ENCODE peak calls at places on chromosomes 12 and 14, in six cellular contexts. K is GM12878, F is IMR-90, T is A549, Q is K562, N is HepG2. J is an unnamed sample.

GRCh38 chr12:123237646-123238329 is 4.6 kb downstream of the MTRFR start:
- DNase-seq in K (peak), F (peak), T (peak), Q (peak), N (peak), J (peak)

GRCh38 chr14:76486251-76486743 is 110.4 kb downstream of the ESRRB start:
- DNase-seq in K (no peak), F (no peak), T (no peak), Q (no peak), N (no peak), J (peak)

GRCh38 chr14:43359317-43359716 is 1147.8 kb downstream of the FSCB start:
- DNase-seq in K (no peak), F (no peak), T (no peak), Q (no peak), N (no peak), J (no peak)

GRCh38 chr14:89485264-89485663 is 68.2 kb upstream of the FOXN3 start:
- DNase-seq in K (no peak), F (no peak), T (no peak), Q (no peak), N (no peak), J (no peak)

GRCh38 chr14:53963491-53964227 is 7.0 kb upstream of the BMP4 start:
- DNase-seq in K (no peak), F (no peak), T (no peak), Q (no peak), N (no peak), J (no peak)

GRCh38 chr12:112815589-112816321 is 24.2 kb downstream of the RPH3A start:
- DNase-seq in K (no peak), F (no peak), T (no peak), Q (no peak), N (no peak), J (no peak)

GRCh38 chr12:118307069-118307954 is 65.4 kb downstream of the TAOK3 start:
- DNase-seq in K (peak), F (peak), T (no peak), Q (no peak), N (no peak), J (no peak)

GRCh38 chr14:74945261-74945851 is 10.0 kb downstream of the PGF start:
- DNase-seq in K (no peak), F (no peak), T (peak), Q (peak), N (no peak), J (peak)

GRCh38 chr14:96091941-96092411 is 52.8 kb downstream of the C14orf132 start:
- DNase-seq in K (no peak), F (no peak), T (no peak), Q (no peak), N (no peak), J (no peak)

GRCh38 chr12:132056320-132056719 is 87.8 kb downstream of the DDX51 start:
- DNase-seq in K (no peak), F (no peak), T (no peak), Q (no peak), N (no peak), J (no peak)

GRCh38 chr12:96210376-96211055 is 16.3 kb downstream of the ELK3 start:
- DNase-seq in K (no peak), F (no peak), T (no peak), Q (no peak), N (no peak), J (no peak)

GRCh38 chr14:48925184-48925583 is 661.0 kb downstream of the RPS29 start:
- DNase-seq in K (no peak), F (no peak), T (no peak), Q (no peak), N (no peak), J (no peak)

GRCh38 chr14:21735639-21736307 is 62.2 kb upstream of the OR4E1 start:
- DNase-seq in K (no peak), F (no peak), T (no peak), Q (no peak), N (no peak), J (no peak)

GRCh38 chr12:5480953-5481300 is 49.0 kb downstream of the NTF3 start:
- DNase-seq in K (no peak), F (no peak), T (no peak), Q (no peak), N (no peak), J (no peak)

GRCh38 chr14:23469906-23470403 is 452 bp downstream of the NGDN start:
- DNase-seq in K (no peak), F (no peak), T (no peak), Q (no peak), N (no peak), J (no peak)

GRCh38 chr12:27751386-27752047 is 28.5 kb upstream of the KLHL42 start:
- DNase-seq in K (no peak), F (no peak), T (no peak), Q (no peak), N (no peak), J (no peak)

GRCh38 chr12:26906704-26907103 is 31.1 kb downstream of the INTS13 start:
- DNase-seq in K (no peak), F (no peak), T (no peak), Q (no peak), N (no peak), J (no peak)

GRCh38 chr14:102817942-102818940 is 41.0 kb downstream of the TRAF3 start:
- DNase-seq in K (no peak), F (peak), T (no peak), Q (no peak), N (no peak), J (no peak)

GRCh38 chr14:92748259-92749016 is at the start of gene LGMN:
- DNase-seq in K (no peak), F (peak), T (peak), Q (peak), N (peak), J (peak)

GRCh38 chr12:91551927-91552326 is 369.3 kb upstream of the DCN start:
- DNase-seq in K (no peak), F (no peak), T (no peak), Q (no peak), N (no peak), J (no peak)

GRCh38 chr14:24339284-24340151 is at the start of gene RIPK3:
- DNase-seq in K (peak), F (no peak), T (no peak), Q (no peak), N (no peak), J (no peak)

GRCh38 chr12:5043589-5044419 is at the start of gene KCNA5:
- DNase-seq in K (no peak), F (no peak), T (no peak), Q (peak), N (no peak), J (no peak)

GRCh38 chr14:21917699-21918436 is 244.2 kb upstream of the OR4E1 start:
- DNase-seq in K (peak), F (peak), T (peak), Q (peak), N (peak), J (peak)

GRCh38 chr12:57841445-57841844 is 5.1 kb downstream of the CTDSP2 start:
- DNase-seq in K (no peak), F (no peak), T (no peak), Q (no peak), N (no peak), J (no peak)

GRCh38 chr14:104800600-104801283 is at the start of gene ZBTB42:
- DNase-seq in K (no peak), F (peak), T (no peak), Q (no peak), N (peak), J (peak)

GRCh38 chr14:45680531-45680930 is 427.5 kb upstream of the MIS18BP1 start:
- DNase-seq in K (no peak), F (no peak), T (no peak), Q (no peak), N (no peak), J (no peak)

GRCh38 chr12:6570264-6570887 is 2.3 kb upstream of the NOP2 start:
- DNase-seq in K (no peak), F (no peak), T (peak), Q (peak), N (peak), J (peak)

GRCh38 chr14:68782091-68782981 is 10.5 kb downstream of the ZFP36L1 start:
- DNase-seq in K (no peak), F (no peak), T (no peak), Q (no peak), N (no peak), J (no peak)

GRCh38 chr12:101925352-101925751 is 48.0 kb downstream of the DRAM1 start:
- DNase-seq in K (no peak), F (peak), T (peak), Q (no peak), N (no peak), J (no peak)

GRCh38 chr12:18443768-18444437 is 182.6 kb downstream of the PIK3C2G start:
- DNase-seq in K (no peak), F (peak), T (no peak), Q (no peak), N (no peak), J (no peak)

GRCh38 chr12:127165567-127166392 is 1101.2 kb upstream of the TMEM132C start:
- DNase-seq in K (no peak), F (peak), T (peak), Q (peak), N (peak), J (peak)

GRCh38 chr14:36361210-36361853 is 40.9 kb upstream of the MBIP start:
- DNase-seq in K (no peak), F (no peak), T (no peak), Q (no peak), N (no peak), J (no peak)
- TF ChIP-seq BHLHE40 in K (no peak), F (no peak), T (no peak), Q (no peak), N (no peak), J (no peak)

DNA sequence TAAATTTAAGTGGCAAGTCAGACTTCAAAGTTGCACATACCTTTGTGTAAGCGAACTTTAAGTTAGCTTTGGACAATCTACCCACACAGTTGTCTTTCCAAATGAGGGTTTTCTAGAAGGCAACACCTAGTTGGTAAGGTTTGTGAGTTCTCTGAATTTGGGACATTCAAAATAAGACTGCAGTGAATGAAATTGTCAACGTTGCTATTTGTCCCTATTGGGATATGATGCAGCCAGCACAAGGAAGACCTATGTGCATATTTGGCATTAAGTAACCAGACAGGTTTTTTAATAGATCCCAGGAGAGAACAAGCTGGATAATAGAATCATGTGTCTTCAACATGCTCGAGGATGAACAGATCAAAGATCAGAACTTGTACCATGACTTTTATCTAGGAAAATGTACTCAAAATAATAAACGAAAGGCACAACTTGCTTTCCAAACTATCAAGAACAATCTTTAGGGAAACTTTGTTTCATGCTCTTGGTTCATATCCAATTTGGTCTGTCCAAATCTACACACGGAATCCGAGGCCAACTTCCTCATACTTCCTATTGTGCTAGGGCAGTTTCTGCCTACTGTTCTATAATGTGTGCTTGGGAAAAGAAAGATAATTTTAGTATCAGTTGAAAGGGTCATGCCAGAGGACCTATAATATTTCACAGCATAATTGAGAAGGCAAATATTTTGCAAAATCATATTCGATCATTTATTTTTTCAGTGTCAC is 284.2 kb upstream of the SOX5 start:
- DNase-seq in K (no peak), F (no peak), T (no peak), Q (no peak), N (no peak), J (no peak)
- TF ChIP-seq BHLHE40 in K (no peak), F (no peak), T (no peak), Q (no peak), N (no peak), J (no peak)

GRCh38 chr14:31080060-31080459 is 53.9 kb upstream of the STRN3 start:
- DNase-seq in K (no peak), F (peak), T (no peak), Q (no peak), N (no peak), J (no peak)
- TF ChIP-seq BHLHE40 in K (no peak), F (no peak), T (no peak), Q (no peak), N (no peak), J (no peak)

GRCh38 chr14:56322531-56322930 is 204.3 kb downstream of the PELI2 start:
- DNase-seq in K (no peak), F (peak), T (no peak), Q (no peak), N (no peak), J (no peak)

GRCh38 chr14:56324831-56325230 is 206.6 kb downstream of the PELI2 start:
- DNase-seq in K (no peak), F (peak), T (no peak), Q (no peak), N (no peak), J (no peak)

GRCh38 chr14:56328021-56328420 is 209.8 kb downstream of the PELI2 start:
- DNase-seq in K (no peak), F (no peak), T (no peak), Q (no peak), N (no peak), J (no peak)

DNA sequence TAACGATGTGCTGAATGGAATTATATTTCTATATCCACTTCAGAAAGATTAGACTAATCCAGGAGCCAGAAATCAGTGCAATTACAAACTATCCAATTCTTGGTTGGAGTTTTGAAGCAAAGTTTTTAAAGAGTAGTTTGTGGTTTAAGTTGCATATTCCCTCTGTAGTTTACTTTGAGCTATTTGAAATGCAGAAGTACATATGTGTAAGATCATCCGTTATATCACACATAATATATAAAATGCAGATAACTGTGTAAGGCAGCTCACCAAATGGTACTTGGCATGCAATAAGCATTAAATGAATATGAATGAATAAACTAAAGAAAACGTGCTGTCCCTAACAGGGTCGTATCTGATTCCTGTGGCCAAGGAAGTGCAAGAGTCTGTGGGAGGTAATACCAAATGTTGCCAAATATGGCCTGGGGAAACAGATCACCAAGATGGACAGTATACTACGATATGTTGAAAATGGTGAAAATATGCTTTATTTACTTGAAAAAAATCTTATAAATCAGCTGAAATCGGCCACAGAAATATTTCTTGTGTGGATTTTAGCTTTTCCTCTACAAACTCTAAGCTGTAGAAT is 207.1 kb downstream of the PELI2 start:
- DNase-seq in K (no peak), F (peak), T (no peak), Q (no peak), N (no peak), J (no peak)
- TF ChIP-seq BHLHE40 in K (no peak), F (no peak), T (no peak), Q (no peak), N (no peak), J (no peak)

GRCh38 chr12:52050116-52050770 is 999 bp upstream of the NR4A1 start:
- DNase-seq in K (no peak), F (peak), T (no peak), Q (no peak), N (no peak), J (no peak)
- TF ChIP-seq BHLHE40 in K (no peak), F (no peak), T (no peak), Q (no peak), N (no peak), J (no peak)

GRCh38 chr12:76455582-76456345 is 103.8 kb downstream of the OSBPL8 start:
- DNase-seq in K (peak), F (peak), T (peak), Q (peak), N (peak), J (peak)
- TF ChIP-seq BHLHE40 in K (no peak), F (no peak), T (no peak), Q (no peak), N (no peak), J (no peak)

GRCh38 chr12:116524311-116524710 is 34.9 kb upstream of the MAP1LC3B2 start:
- DNase-seq in K (no peak), F (no peak), T (no peak), Q (no peak), N (no peak), J (no peak)

GRCh38 chr12:116520225-116520624 is 39.0 kb upstream of the MAP1LC3B2 start:
- DNase-seq in K (no peak), F (no peak), T (no peak), Q (no peak), N (no peak), J (no peak)

GRCh38 chr12:116524964-116525379 is 34.2 kb upstream of the MAP1LC3B2 start:
- DNase-seq in K (no peak), F (peak), T (no peak), Q (no peak), N (no peak), J (no peak)

GRCh38 chr12:116517431-116518045 is 41.6 kb upstream of the MAP1LC3B2 start:
- DNase-seq in K (no peak), F (no peak), T (no peak), Q (no peak), N (no peak), J (no peak)

DNA sequence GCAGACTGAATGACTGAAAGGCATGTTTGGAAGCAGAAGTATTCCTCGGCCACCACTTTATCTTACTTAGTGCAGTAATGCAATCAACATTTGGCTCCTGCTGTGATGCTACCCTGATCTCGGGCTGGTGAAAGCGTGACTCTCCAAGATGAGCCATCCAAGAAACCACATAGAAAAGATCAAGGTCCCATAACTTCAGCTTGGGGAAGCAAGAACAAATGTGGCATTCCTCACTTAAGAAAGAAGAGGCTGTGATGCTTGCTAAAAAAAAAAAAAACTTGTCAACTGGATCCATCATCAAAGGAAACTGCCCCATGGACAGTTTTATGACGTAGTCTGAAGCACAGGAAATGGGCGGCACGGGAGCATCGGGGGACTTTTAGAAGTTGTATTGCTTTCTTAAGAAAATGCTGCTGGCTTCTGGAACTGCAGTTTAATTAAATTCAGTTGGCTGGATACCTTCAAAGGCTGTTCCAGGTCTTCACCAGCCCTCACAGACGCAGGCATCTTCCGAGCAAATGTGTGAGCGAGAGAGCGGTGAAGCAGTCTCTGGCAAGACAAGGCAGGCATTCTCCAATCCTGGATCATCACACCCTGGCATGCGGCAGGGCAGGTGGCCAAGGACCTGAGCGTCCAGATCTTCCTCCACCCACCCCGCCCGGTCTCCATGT is 38.2 kb upstream of the MAP1LC3B2 start:
- DNase-seq in K (no peak), F (peak), T (no peak), Q (no peak), N (no peak), J (no peak)
- TF ChIP-seq BHLHE40 in K (no peak), F (peak), T (no peak), Q (no peak), N (no peak), J (no peak)

GRCh38 chr12:23719493-23719892 is 230.0 kb downstream of the SOX5 start:
- DNase-seq in K (no peak), F (no peak), T (no peak), Q (no peak), N (no peak), J (no peak)
- TF ChIP-seq BHLHE40 in K (no peak), F (no peak), T (no peak), Q (no peak), N (no peak), J (no peak)

DNA sequence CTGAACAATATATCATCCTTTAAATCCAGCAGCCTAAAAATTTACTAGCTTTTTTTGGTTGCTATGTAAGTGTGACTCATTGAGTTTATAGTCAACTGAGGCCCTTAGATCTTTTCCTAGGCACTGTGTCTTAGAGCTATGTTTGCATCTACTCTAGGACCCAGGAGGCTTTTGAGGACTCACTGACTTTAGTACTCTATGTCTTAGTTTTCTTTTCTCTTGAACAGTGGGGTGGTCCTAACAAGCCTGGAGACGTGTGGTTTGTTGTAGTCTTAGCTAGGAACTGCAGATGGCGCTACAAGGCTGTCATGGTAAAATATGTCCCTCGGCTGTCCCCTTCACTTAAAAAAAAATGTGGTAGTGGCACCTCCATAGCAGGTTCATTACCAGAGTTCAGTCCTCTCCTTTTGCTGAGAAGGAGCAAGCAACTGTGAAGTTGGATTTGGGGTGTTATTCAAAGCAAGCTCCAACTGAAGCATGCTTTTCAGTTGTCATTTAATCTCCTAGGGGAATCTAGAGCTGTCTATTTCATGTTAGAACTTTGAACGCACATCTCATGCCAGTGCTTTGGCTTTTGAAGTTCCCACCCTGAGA is 8.6 kb upstream of the SPATS2 start:
- DNase-seq in K (no peak), F (peak), T (peak), Q (peak), N (peak), J (peak)
- TF ChIP-seq BHLHE40 in K (no peak), F (no peak), T (no peak), Q (no peak), N (no peak), J (no peak)

J was measured in HEK293T.